ENCODE peak calls at places on chromosomes 16 and 17, in six cellular contexts. One of them, this sample, is unnamed.

GRCh38 chr17:45873728-45874127 is 20.6 kb upstream of the MAPT start:
- DNase-seq in omental fat pad: no peak
- DNase-seq in hippocampal formation: no peak
- DNase-seq in naive thymus-derived CD8-positive, alpha-beta T cell: no peak
- DNase-seq in T-helper 2 cell: no peak
- DNase-seq in COR-L47: no peak
- DNase-seq in this sample: no peak

GRCh38 chr16:75244844-75245758 is 6.3 kb downstream of the BCAR1 start:
- DNase-seq in omental fat pad: no peak
- DNase-seq in hippocampal formation: peak
- DNase-seq in naive thymus-derived CD8-positive, alpha-beta T cell: no peak
- DNase-seq in T-helper 2 cell: no peak
- DNase-seq in COR-L47: no peak
- DNase-seq in this sample: no peak

GRCh38 chr17:83177611-83178532 is 98.5 kb downstream of the METRNL start:
- DNase-seq in omental fat pad: no peak
- DNase-seq in hippocampal formation: no peak
- DNase-seq in naive thymus-derived CD8-positive, alpha-beta T cell: no peak
- DNase-seq in T-helper 2 cell: peak
- DNase-seq in COR-L47: no peak
- DNase-seq in this sample: no peak

GRCh38 chr16:66295761-66296546 is 70.5 kb upstream of the CDH5 start:
- DNase-seq in omental fat pad: no peak
- DNase-seq in hippocampal formation: no peak
- DNase-seq in naive thymus-derived CD8-positive, alpha-beta T cell: no peak
- DNase-seq in T-helper 2 cell: no peak
- DNase-seq in COR-L47: no peak
- DNase-seq in this sample: no peak

GRCh38 chr16:50153648-50154368 is 702 bp downstream of the TENT4B start:
- DNase-seq in omental fat pad: no peak
- DNase-seq in hippocampal formation: no peak
- DNase-seq in naive thymus-derived CD8-positive, alpha-beta T cell: peak
- DNase-seq in T-helper 2 cell: no peak
- DNase-seq in COR-L47: no peak
- DNase-seq in this sample: no peak

GRCh38 chr17:76738468-76738850 is 540 bp downstream of the MFSD11 start:
- DNase-seq in omental fat pad: no peak
- DNase-seq in hippocampal formation: no peak
- DNase-seq in naive thymus-derived CD8-positive, alpha-beta T cell: no peak
- DNase-seq in T-helper 2 cell: no peak
- DNase-seq in COR-L47: no peak
- DNase-seq in this sample: no peak

GRCh38 chr17:7982666-7983065 is 19.7 kb upstream of the GUCY2D start:
- DNase-seq in omental fat pad: no peak
- DNase-seq in hippocampal formation: no peak
- DNase-seq in naive thymus-derived CD8-positive, alpha-beta T cell: no peak
- DNase-seq in T-helper 2 cell: no peak
- DNase-seq in COR-L47: no peak
- DNase-seq in this sample: no peak

GRCh38 chr16:50228364-50228868 is 37.9 kb upstream of the ADCY7 start:
- DNase-seq in omental fat pad: no peak
- DNase-seq in hippocampal formation: no peak
- DNase-seq in naive thymus-derived CD8-positive, alpha-beta T cell: no peak
- DNase-seq in T-helper 2 cell: no peak
- DNase-seq in COR-L47: no peak
- DNase-seq in this sample: no peak

GRCh38 chr16:89201467-89202377 is 1.4 kb upstream of the SLC22A31 start:
- DNase-seq in omental fat pad: no peak
- DNase-seq in hippocampal formation: no peak
- DNase-seq in naive thymus-derived CD8-positive, alpha-beta T cell: peak
- DNase-seq in T-helper 2 cell: peak
- DNase-seq in COR-L47: no peak
- DNase-seq in this sample: peak

This sample was measured in effector CD8-positive, alpha-beta T cell.